ENCODE peak calls at places on chromosomes 6 and 20, in six cellular contexts. B, L, T, O, A and E are unnamed samples.

GRCh38 chr6:170076466-170077165 is 214.3 kb downstream of the DLL1 start:
- DNase-seq in B (no peak), L (no peak), T (peak), O (no peak), A (peak), E (no peak)

GRCh38 chr6:131758920-131759319 is 48.1 kb upstream of the CTAGE9 start:
- DNase-seq in B (no peak), L (no peak), T (no peak), O (no peak), A (no peak), E (no peak)

GRCh38 chr6:162817196-162817595 is 89.4 kb downstream of the PACRG start:
- DNase-seq in B (no peak), L (no peak), T (no peak), O (no peak), A (no peak), E (no peak)

GRCh38 chr20:35788796-35789195 is 17.0 kb downstream of the PHF20 start:
- DNase-seq in B (peak), L (no peak), T (no peak), O (no peak), A (no peak), E (no peak)

GRCh38 chr6:155187994-155188706 is 75.7 kb upstream of the CLDN20 start:
- DNase-seq in B (no peak), L (no peak), T (no peak), O (no peak), A (no peak), E (no peak)

GRCh38 chr20:23419995-23420901 is 1.0 kb downstream of the NAPB start:
- DNase-seq in B (peak), L (peak), T (peak), O (peak), A (peak), E (no peak)

GRCh38 chr6:111604259-111605099 is 1.2 kb downstream of the TRAF3IP2 start:
- DNase-seq in B (no peak), L (peak), T (no peak), O (no peak), A (peak), E (no peak)

GRCh38 chr6:106964954-106965353 is 9.6 kb downstream of the CD24 start:
- DNase-seq in B (no peak), L (no peak), T (no peak), O (no peak), A (no peak), E (no peak)

GRCh38 chr20:58891686-58892125 is 39.2 kb downstream of the GNAS start:
- DNase-seq in B (no peak), L (peak), T (peak), O (peak), A (peak), E (no peak)

GRCh38 chr6:111113731-111114438 is 26.6 kb downstream of the SLC16A10 start:
- DNase-seq in B (no peak), L (peak), T (no peak), O (no peak), A (peak), E (no peak)

GRCh38 chr6:115539531-115539930 is 521.2 kb downstream of the FRK start:
- DNase-seq in B (no peak), L (no peak), T (no peak), O (no peak), A (no peak), E (no peak)

GRCh38 chr6:28742668-28743270 is 181.0 kb downstream of the TRIM27 start:
- DNase-seq in B (no peak), L (no peak), T (no peak), O (peak), A (no peak), E (peak)

GRCh38 chr6:37525460-37526357 is 26.0 kb upstream of the CCDC167 start:
- DNase-seq in B (no peak), L (no peak), T (no peak), O (no peak), A (no peak), E (peak)

GRCh38 chr6:89989742-89990141 is 95.5 kb downstream of the GJA10 start:
- DNase-seq in B (no peak), L (no peak), T (no peak), O (no peak), A (no peak), E (no peak)

GRCh38 chr20:4062721-4063606 is 47.6 kb upstream of the RNF24 start:
- DNase-seq in B (no peak), L (no peak), T (no peak), O (no peak), A (no peak), E (no peak)

GRCh38 chr6:14876778-14877613 is 368.9 kb upstream of the JARID2 start:
- DNase-seq in B (no peak), L (no peak), T (no peak), O (no peak), A (no peak), E (no peak)

GRCh38 chr6:138278326-138278725 is 60.0 kb upstream of the PBOV1 start:
- DNase-seq in B (peak), L (no peak), T (no peak), O (no peak), A (no peak), E (peak)

GRCh38 chr20:6599876-6600275 is 167.6 kb upstream of the BMP2 start:
- DNase-seq in B (no peak), L (no peak), T (no peak), O (no peak), A (no peak), E (no peak)

GRCh38 chr6:2158596-2159271 is 86.7 kb downstream of the GMDS start:
- DNase-seq in B (no peak), L (no peak), T (no peak), O (peak), A (no peak), E (peak)

GRCh38 chr6:121688974-121689373 is 253.5 kb downstream of the GJA1 start:
- DNase-seq in B (no peak), L (no peak), T (no peak), O (no peak), A (no peak), E (no peak)

GRCh38 chr6:90495216-90495817 is 91.6 kb downstream of the MAP3K7 start:
- DNase-seq in B (no peak), L (no peak), T (no peak), O (no peak), A (no peak), E (no peak)

GRCh38 chr20:57657537-57658446 is 37.6 kb upstream of the ZBP1 start:
- DNase-seq in B (no peak), L (peak), T (peak), O (no peak), A (peak), E (no peak)

GRCh38 chr6:103367212-103367611 is 1492.5 kb downstream of the HACE1 start:
- DNase-seq in B (no peak), L (no peak), T (no peak), O (no peak), A (no peak), E (no peak)

GRCh38 chr6:30845183-30845582 is 39.1 kb upstream of the DDR1 start:
- DNase-seq in B (no peak), L (no peak), T (no peak), O (no peak), A (no peak), E (no peak)

GRCh38 chr6:121436966-121437756 is 1.7 kb downstream of the GJA1 start:
- DNase-seq in B (no peak), L (peak), T (peak), O (peak), A (peak), E (no peak)

GRCh38 chr6:138107752-138108592 is 753 bp upstream of the PERP start:
- DNase-seq in B (peak), L (peak), T (no peak), O (peak), A (peak), E (no peak)

GRCh38 chr20:34452281-34452982 is 63.8 kb upstream of the DYNLRB1 start:
- DNase-seq in B (no peak), L (no peak), T (no peak), O (no peak), A (no peak), E (no peak)